ENCODE peak calls at places on chromosome 7, in six cellular contexts. Z is stomach, Q is spleen, U is HCT116, S is endothelial cell of umbilical vein, K is sigmoid colon. I is an unnamed sample.

GRCh38 chr7:149806726-149807125 is 31.4 kb upstream of the ZNF862 start:
- DNase-seq in U (no peak), Z (no peak), Q (no peak), S (no peak), K (no peak), I (no peak)

GRCh38 chr7:71824356-71824755 is 587.8 kb downstream of the CALN1 start:
- DNase-seq in Q (no peak), U (no peak), Z (no peak), S (no peak), K (no peak), I (no peak)

GRCh38 chr7:48781783-48782182 is 142.6 kb upstream of the CDC14C start:
- DNase-seq in U (no peak), K (no peak), Z (no peak), Q (no peak), S (no peak), I (no peak)

GRCh38 chr7:151282111-151282510 is 33.6 kb upstream of the SMARCD3 start:
- DNase-seq in Q (no peak), S (no peak), Z (no peak), U (no peak), K (no peak), I (no peak)

GRCh38 chr7:142909921-142910521 is 23.5 kb downstream of the TRPV5 start:
- DNase-seq in K (no peak), Z (no peak), Q (no peak), U (no peak), S (no peak), I (no peak)

GRCh38 chr7:24882989-24883631 is 96.9 kb downstream of the OSBPL3 start:
- DNase-seq in U (no peak), Z (no peak), K (peak; percentile 75), S (peak; percentile 67), Q (no peak), I (no peak)

GRCh38 chr7:142485617-142486226 is 227.9 kb upstream of the PRSS58 start:
- DNase-seq in Q (no peak), S (no peak), K (no peak), U (no peak), Z (no peak), I (no peak)

GRCh38 chr7:151818674-151819519 is 58.0 kb downstream of the PRKAG2 start:
- DNase-seq in S (no peak), Q (peak; percentile 71), Z (peak; percentile 90), K (no peak), U (no peak), I (no peak)

GRCh38 chr7:39700165-39700564 is 76.8 kb downstream of the RALA start:
- DNase-seq in Q (no peak), S (no peak), U (no peak), K (no peak), Z (no peak), I (no peak)

GRCh38 chr7:112723416-112723815 is 66.8 kb downstream of the TMEM168 start:
- DNase-seq in Z (no peak), U (no peak), K (no peak), S (no peak), Q (no peak), I (no peak)

GRCh38 chr7:74619235-74619860 is 38.2 kb upstream of the GTF2I start:
- DNase-seq in Q (no peak), K (no peak), U (no peak), Z (no peak), S (no peak), I (no peak)

GRCh38 chr7:43782768-43783555 is 24.5 kb downstream of the BLVRA start:
- DNase-seq in U (no peak), K (peak; percentile 6), Q (no peak), Z (no peak), S (no peak), I (no peak)

GRCh38 chr7:6350057-6350752 is 77.8 kb upstream of the CYTH3 start:
- DNase-seq in S (no peak), K (no peak), U (no peak), Q (no peak), Z (no peak), I (no peak)

GRCh38 chr7:96219382-96220130 is 102.3 kb downstream of the SLC25A13 start:
- DNase-seq in Q (no peak), S (peak; percentile 59), Z (no peak), U (peak; percentile 22), K (no peak), I (no peak)

GRCh38 chr7:111025013-111025412 is 65.9 kb upstream of the LRRN3 start:
- DNase-seq in S (no peak), Q (no peak), U (no peak), K (no peak), Z (no peak), I (no peak)

GRCh38 chr7:19971941-19972340 is 198.5 kb upstream of the TMEM196 start:
- DNase-seq in Q (no peak), Z (no peak), U (no peak), K (no peak), S (no peak), I (no peak)

GRCh38 chr7:98661607-98662006 is 44.5 kb downstream of the NPTX2 start:
- DNase-seq in Z (no peak), U (no peak), S (no peak), K (no peak), Q (peak; percentile 23), I (no peak)

GRCh38 chr7:148527717-148528168 is 62.8 kb upstream of the C7orf33 start:
- DNase-seq in Z (peak; percentile 81), Q (peak; percentile 87), U (peak; percentile 88), S (peak; percentile 73), K (peak; percentile 69), I (no peak)

GRCh38 chr7:50679218-50680007 is 103.3 kb downstream of the GRB10 start:
- DNase-seq in Q (no peak), K (no peak), U (peak; percentile 18), Z (no peak), S (peak; percentile 41), I (no peak)

GRCh38 chr7:3095046-3095445 is 51.4 kb upstream of the CARD11 start:
- DNase-seq in U (no peak), S (no peak), K (no peak), Q (peak; percentile 79), Z (no peak), I (no peak)

GRCh38 chr7:20140278-20141058 is 76.7 kb downstream of the MACC1 start:
- DNase-seq in K (no peak), Q (no peak), U (no peak), Z (no peak), S (no peak), I (no peak)

GRCh38 chr7:157910446-157910845 is 573.6 kb downstream of the DNAJB6 start:
- DNase-seq in U (no peak), S (no peak), Q (no peak), K (no peak), Z (no peak), I (no peak)

GRCh38 chr7:29457565-29457971 is 106.1 kb upstream of the PRR15 start:
- DNase-seq in K (no peak), Z (no peak), Q (no peak), U (no peak), S (no peak), I (no peak)

GRCh38 chr7:70092314-70093303 is 494.3 kb downstream of the AUTS2 start:
- DNase-seq in S (no peak), Q (no peak), K (no peak), U (no peak), Z (no peak), I (no peak)

DNA sequence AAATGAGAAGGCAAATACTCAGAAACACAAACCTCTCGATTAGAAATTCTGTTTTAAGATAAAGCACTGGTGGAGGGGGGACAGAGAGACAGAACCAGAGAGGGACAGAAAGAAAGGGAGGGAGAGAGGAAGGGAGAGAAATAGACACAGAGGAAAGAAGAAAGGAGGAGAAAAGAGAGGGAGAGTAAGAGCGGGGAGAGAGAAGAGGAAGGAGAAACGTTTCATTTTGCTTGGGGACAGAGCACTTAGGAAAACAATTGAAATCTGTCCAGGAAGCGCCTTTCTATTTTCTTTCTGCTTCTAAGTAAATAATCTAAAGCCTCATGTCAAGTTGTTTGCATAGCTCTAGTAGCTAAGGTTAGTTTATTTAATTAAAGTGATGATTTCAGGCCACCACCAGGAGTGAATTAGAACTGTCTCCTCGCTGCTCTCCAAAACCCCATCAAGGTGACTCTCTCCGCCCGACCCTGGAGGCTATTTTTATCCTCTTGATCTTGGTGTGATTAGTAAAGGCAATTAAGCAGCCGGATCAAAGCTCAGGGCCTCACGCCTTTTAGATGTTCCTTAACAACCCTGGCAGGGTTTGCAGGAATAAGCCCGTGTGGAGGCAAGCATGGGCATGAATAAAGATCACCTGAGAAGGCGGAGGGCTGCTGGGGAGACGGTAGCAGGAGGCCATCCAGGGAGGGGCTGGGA is 73.4 kb upstream of the INSIG1 start:
- DNase-seq in U (no peak), Q (peak; percentile 47), Z (no peak), S (no peak), K (no peak), I (peak; percentile 52)
- TF ChIP-seq POLR2AphosphoS5 in U (no peak), Q (no peak), Z (no peak), S (no peak), K (no peak), I (no peak)

GRCh38 chr7:100100420-100101015 is 679 bp downstream of the MCM7 start:
- DNase-seq in Q (peak; percentile 96), U (peak; percentile 92), S (peak; percentile 97), K (peak; percentile 97), Z (peak; percentile 95), I (peak; percentile 96)
- TF ChIP-seq POLR2A in Q (no peak), U (no peak), S (no peak), K (no peak), Z (no peak), I (no peak)

GRCh38 chr7:35720849-35721248 is 25.9 kb upstream of the HERPUD2 start:
- DNase-seq in S (no peak), U (no peak), K (no peak), Q (no peak), Z (no peak), I (no peak)

GRCh38 chr7:35725280-35725680 is 30.3 kb upstream of the HERPUD2 start:
- DNase-seq in S (no peak), U (no peak), Z (peak; percentile 41), K (no peak), Q (peak; percentile 89), I (no peak)

GRCh38 chr7:35721288-35721687 is 26.4 kb upstream of the HERPUD2 start:
- DNase-seq in Q (no peak), U (no peak), S (no peak), Z (no peak), K (no peak), I (no peak)

GRCh38 chr7:35722054-35722849 is 27.3 kb upstream of the HERPUD2 start:
- DNase-seq in Q (no peak), K (no peak), Z (no peak), S (no peak), U (no peak), I (no peak)

GRCh38 chr7:35723011-35723410 is 28.1 kb upstream of the HERPUD2 start:
- DNase-seq in Z (no peak), K (no peak), U (no peak), S (no peak), Q (no peak), I (no peak)
- H3K27ac ChIP-seq in Z (no peak overlapping the region), K (no peak overlapping the region), U (no peak overlapping the region), S (no peak overlapping the region), Q (no peak overlapping the region), I (no peak overlapping the region)

GRCh38 chr7:128100949-128101713 is 69.9 kb upstream of the LRRC4 start:
- DNase-seq in U (no peak), Z (no peak), Q (no peak), K (no peak), S (no peak), I (no peak)
- TF ChIP-seq POLR2AphosphoS5 in U (peak; percentile 31), Z (no peak), Q (no peak), K (no peak), S (no peak), I (no peak)